ENCODE peak calls at places on chromosomes 16 and 17, in nine cellular contexts. T is HTR-8/SVneo, M is Caki2, B is NCI-H2171 treated with DMSO at 0.1 percent for 48 hours, W is memory B cell, I is G401, Y is KG1, G is pulmonary artery endothelial cell, H is esophagus muscularis mucosa. Q is an unnamed sample.

GRCh38 chr17:12592941-12593340 is 72.7 kb upstream of the MYOCD start:
- DNase-seq in G (no peak), T (no peak), I (no peak), Y (peak; percentile 2), W (no peak), M (peak; percentile 30), B (no peak), H (no peak), Q (peak; percentile 41)

GRCh38 chr16:49848530-49848929 is 7.4 kb downstream of the ZNF423 start:
- DNase-seq in T (no peak), Y (no peak), G (no peak), M (no peak), B (no peak), W (no peak), H (no peak), I (no peak), Q (no peak)

GRCh38 chr16:12878973-12879372 is 22.4 kb upstream of the SHISA9 start:
- DNase-seq in M (no peak), T (no peak), I (no peak), Y (no peak), W (no peak), G (no peak), B (no peak), H (no peak), Q (no peak)

GRCh38 chr16:85369741-85370528 is 243.2 kb upstream of the GSE1 start:
- DNase-seq in H (no peak), W (peak; percentile 70), B (no peak), I (no peak), G (no peak), Y (peak; percentile 4), M (peak; percentile 31), T (peak; percentile 79), Q (no peak)

GRCh38 chr17:77191266-77191665 is 50.5 kb downstream of the SEC14L1 start:
- DNase-seq in H (no peak), B (peak; percentile 90), T (no peak), W (no peak), G (no peak), I (peak; percentile 86), M (no peak), Y (no peak), Q (no peak)

GRCh38 chr17:41116292-41116691 is 1.9 kb downstream of the KRTAP4-11 start:
- DNase-seq in H (no peak), Y (no peak), I (no peak), B (no peak), M (no peak), W (no peak), G (no peak), T (no peak), Q (no peak)

GRCh38 chr17:21075739-21076085 is 32.9 kb upstream of the USP22 start:
- DNase-seq in Y (no peak), T (no peak), B (no peak), G (no peak), M (no peak), I (no peak), H (no peak), W (no peak), Q (no peak)

GRCh38 chr16:86307518-86307903 is 202.8 kb upstream of the FOXF1 start:
- DNase-seq in H (no peak), W (no peak), Y (no peak), I (no peak), T (no peak), B (no peak), M (peak; percentile 48), G (no peak), Q (no peak)

GRCh38 chr16:76653390-76654026 is 376.3 kb downstream of the CNTNAP4 start:
- DNase-seq in M (peak; percentile 51), W (no peak), G (no peak), Y (peak; percentile 7), I (peak; percentile 88), T (no peak), H (no peak), B (peak; percentile 99), Q (peak; percentile 35)

GRCh38 chr16:84483882-84484565 is 20.4 kb downstream of the MEAK7 start:
- DNase-seq in W (no peak), I (no peak), G (no peak), T (no peak), Y (no peak), M (no peak), H (no peak), B (no peak), Q (no peak)

GRCh38 chr17:76678330-76678729 is 32.4 kb downstream of the MXRA7 start:
- DNase-seq in Y (no peak), W (no peak), B (peak; percentile 52), M (no peak), G (no peak), I (no peak), H (no peak), T (no peak), Q (no peak)

GRCh38 chr16:53224932-53225533 is 170.2 kb downstream of the CHD9 start:
- DNase-seq in T (no peak), M (peak; percentile 40), I (no peak), B (no peak), H (no peak), G (no peak), W (no peak), Y (no peak), Q (no peak)

GRCh38 chr17:59829217-59830006 is 63.3 kb downstream of the TUBD1 start:
- DNase-seq in G (peak; percentile 95), I (peak; percentile 74), W (no peak), H (no peak), B (peak; percentile 42), Y (peak; percentile 42), T (peak; percentile 95), M (peak; percentile 99), Q (peak; percentile 100)

GRCh38 chr17:73551756-73552155 is 92.5 kb downstream of the SDK2 start:
- DNase-seq in G (no peak), W (no peak), M (no peak), Y (no peak), T (no peak), H (no peak), I (no peak), B (no peak), Q (no peak)

GRCh38 chr16:89529097-89529496 is 20.9 kb downstream of the SPG7 start:
- DNase-seq in M (no peak), B (no peak), W (no peak), H (no peak), T (no peak), I (no peak), Y (no peak), G (no peak), Q (no peak)

GRCh38 chr16:67397812-67398545 is 4.7 kb upstream of the TPPP3 start:
- DNase-seq in W (no peak), H (no peak), G (no peak), Y (no peak), B (peak; percentile 60), I (no peak), M (no peak), T (no peak), Q (peak; percentile 6)